ENCODE peak calls at places on chromosomes 3 and 15, in four cellular contexts. One of them, this sample, is unnamed.

GRCh38 chr3:133268772-133269171 is 131.1 kb upstream of the BFSP2 start:
- DNase-seq in heart right ventricle: no peak
- DNase-seq in CD14-positive monocyte: no peak
- DNase-seq in neural crest cell: no peak
- DNase-seq in this sample: no peak

GRCh38 chr15:101203607-101204006 is 48.2 kb downstream of the CHSY1 start:
- DNase-seq in heart right ventricle: no peak
- DNase-seq in CD14-positive monocyte: no peak
- DNase-seq in neural crest cell: no peak
- DNase-seq in this sample: no peak

GRCh38 chr3:179476215-179476614 is 24.9 kb upstream of the GNB4 start:
- DNase-seq in heart right ventricle: no peak
- DNase-seq in CD14-positive monocyte: no peak
- DNase-seq in neural crest cell: no peak
- DNase-seq in this sample: no peak

GRCh38 chr3:67647390-67647878 is 7.0 kb downstream of the SUCLG2 start:
- DNase-seq in heart right ventricle: no peak
- DNase-seq in CD14-positive monocyte: no peak
- DNase-seq in neural crest cell: no peak
- DNase-seq in this sample: no peak

GRCh38 chr3:114144909-114145688 is 33.8 kb downstream of the DRD3 start:
- DNase-seq in heart right ventricle: no peak
- DNase-seq in CD14-positive monocyte: no peak
- DNase-seq in neural crest cell: no peak
- DNase-seq in this sample: no peak

GRCh38 chr15:81763304-81763703 is 282.5 kb downstream of the MEX3B start:
- DNase-seq in heart right ventricle: no peak
- DNase-seq in CD14-positive monocyte: no peak
- DNase-seq in neural crest cell: no peak
- DNase-seq in this sample: no peak

GRCh38 chr3:40337136-40338108 is 27.9 kb downstream of the EIF1B start:
- DNase-seq in heart right ventricle: no peak
- DNase-seq in CD14-positive monocyte: no peak
- DNase-seq in neural crest cell: no peak
- DNase-seq in this sample: no peak

GRCh38 chr3:138768946-138769345 is 65.8 kb downstream of the PIK3CB start:
- DNase-seq in heart right ventricle: no peak
- DNase-seq in CD14-positive monocyte: no peak
- DNase-seq in neural crest cell: no peak
- DNase-seq in this sample: no peak

GRCh38 chr3:133301194-133301593 is 98.7 kb upstream of the BFSP2 start:
- DNase-seq in heart right ventricle: no peak
- DNase-seq in CD14-positive monocyte: no peak
- DNase-seq in neural crest cell: no peak
- DNase-seq in this sample: no peak

GRCh38 chr3:124934577-124934976 is at the start of gene MUC13:
- DNase-seq in heart right ventricle: no peak
- DNase-seq in CD14-positive monocyte: no peak
- DNase-seq in neural crest cell: no peak
- DNase-seq in this sample: no peak

GRCh38 chr3:60579734-60580133 is 671.5 kb downstream of the FHIT start:
- DNase-seq in heart right ventricle: no peak
- DNase-seq in CD14-positive monocyte: no peak
- DNase-seq in neural crest cell: no peak
- DNase-seq in this sample: no peak

GRCh38 chr15:25950014-25950413 is 86.9 kb upstream of the ATP10A start:
- DNase-seq in heart right ventricle: no peak
- DNase-seq in CD14-positive monocyte: no peak
- DNase-seq in neural crest cell: no peak
- DNase-seq in this sample: no peak

GRCh38 chr3:71304684-71305083 is 278.8 kb downstream of the FOXP1 start:
- DNase-seq in heart right ventricle: no peak
- DNase-seq in CD14-positive monocyte: no peak
- DNase-seq in neural crest cell: no peak
- DNase-seq in this sample: no peak

GRCh38 chr3:101182734-101183133 is 137.6 kb downstream of the IMPG2 start:
- DNase-seq in heart right ventricle: no peak
- DNase-seq in CD14-positive monocyte: no peak
- DNase-seq in neural crest cell: no peak
- DNase-seq in this sample: no peak

GRCh38 chr3:169812844-169813677 is at the start of the genes LRRC34 and LRRIQ4:
- DNase-seq in heart right ventricle: peak
- DNase-seq in CD14-positive monocyte: peak
- DNase-seq in neural crest cell: peak
- DNase-seq in this sample: peak

GRCh38 chr3:162143181-162143580 is 646.6 kb downstream of the OTOL1 start:
- DNase-seq in heart right ventricle: no peak
- DNase-seq in CD14-positive monocyte: no peak
- DNase-seq in neural crest cell: no peak
- DNase-seq in this sample: no peak

DNA sequence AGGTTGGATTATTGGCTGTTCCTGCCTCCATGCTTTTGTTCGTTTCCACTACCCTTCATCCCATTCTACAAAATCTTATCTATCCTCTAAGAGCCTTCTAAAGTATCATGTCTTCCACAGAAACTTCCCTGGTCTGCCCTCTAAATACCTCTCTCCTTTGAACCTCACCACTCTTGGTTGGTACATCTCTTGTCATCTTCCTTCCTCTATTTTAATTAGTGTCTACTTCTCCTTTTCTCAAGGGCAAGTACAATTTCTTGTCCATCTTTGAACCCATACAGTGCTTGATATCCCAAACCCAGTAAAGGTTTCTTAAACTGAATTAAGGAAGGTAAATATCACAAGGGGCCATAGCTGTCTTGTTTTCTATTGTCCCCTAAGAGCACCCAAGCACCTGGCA is 2.5 kb upstream of the DAPK2 start:
- DNase-seq in heart right ventricle: no peak
- DNase-seq in CD14-positive monocyte: no peak
- DNase-seq in neural crest cell: no peak
- DNase-seq in this sample: no peak
- TF ChIP-seq CTCF in heart right ventricle: no peak
- TF ChIP-seq CTCF in CD14-positive monocyte: no peak
- TF ChIP-seq CTCF in neural crest cell: no peak
- TF ChIP-seq CTCF in this sample: no peak

GRCh38 chr15:61116830-61117229 is 112.3 kb downstream of the RORA start:
- DNase-seq in heart right ventricle: no peak
- DNase-seq in CD14-positive monocyte: no peak
- DNase-seq in neural crest cell: no peak
- DNase-seq in this sample: no peak

GRCh38 chr15:61115241-61115640 is 113.9 kb downstream of the RORA start:
- DNase-seq in heart right ventricle: no peak
- DNase-seq in CD14-positive monocyte: no peak
- DNase-seq in neural crest cell: no peak
- DNase-seq in this sample: no peak

GRCh38 chr15:61106886-61107285 is 122.2 kb downstream of the RORA start:
- DNase-seq in heart right ventricle: no peak
- DNase-seq in CD14-positive monocyte: no peak
- DNase-seq in neural crest cell: no peak
- DNase-seq in this sample: no peak

GRCh38 chr15:61115679-61116078 is 113.4 kb downstream of the RORA start:
- DNase-seq in heart right ventricle: no peak
- DNase-seq in CD14-positive monocyte: no peak
- DNase-seq in neural crest cell: no peak
- DNase-seq in this sample: no peak

DNA sequence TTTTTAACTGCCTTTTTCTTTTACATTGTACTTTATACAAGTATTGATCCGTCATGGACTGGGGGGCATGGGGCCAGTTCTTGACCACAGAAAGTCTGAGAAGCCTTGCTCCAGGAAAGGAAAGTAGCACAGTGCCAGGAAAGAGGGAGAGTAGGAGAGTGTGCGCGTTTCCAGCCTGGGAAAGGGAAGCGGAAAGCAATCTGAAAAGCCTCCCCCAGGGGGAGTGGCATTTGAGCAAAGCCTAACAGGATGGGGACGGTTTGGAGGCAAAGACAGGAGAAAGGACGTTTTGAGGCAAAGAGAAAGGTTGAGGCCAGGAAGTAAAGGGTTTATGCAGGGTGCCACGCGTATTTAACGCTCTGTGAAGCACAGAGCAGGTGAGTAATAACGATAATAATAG is 116.9 kb downstream of the RORA start:
- DNase-seq in heart right ventricle: no peak
- DNase-seq in CD14-positive monocyte: no peak
- DNase-seq in neural crest cell: peak
- DNase-seq in this sample: no peak
- TF ChIP-seq CTCF in heart right ventricle: no peak
- TF ChIP-seq CTCF in CD14-positive monocyte: no peak
- TF ChIP-seq CTCF in neural crest cell: peak
- TF ChIP-seq CTCF in this sample: no peak

DNA sequence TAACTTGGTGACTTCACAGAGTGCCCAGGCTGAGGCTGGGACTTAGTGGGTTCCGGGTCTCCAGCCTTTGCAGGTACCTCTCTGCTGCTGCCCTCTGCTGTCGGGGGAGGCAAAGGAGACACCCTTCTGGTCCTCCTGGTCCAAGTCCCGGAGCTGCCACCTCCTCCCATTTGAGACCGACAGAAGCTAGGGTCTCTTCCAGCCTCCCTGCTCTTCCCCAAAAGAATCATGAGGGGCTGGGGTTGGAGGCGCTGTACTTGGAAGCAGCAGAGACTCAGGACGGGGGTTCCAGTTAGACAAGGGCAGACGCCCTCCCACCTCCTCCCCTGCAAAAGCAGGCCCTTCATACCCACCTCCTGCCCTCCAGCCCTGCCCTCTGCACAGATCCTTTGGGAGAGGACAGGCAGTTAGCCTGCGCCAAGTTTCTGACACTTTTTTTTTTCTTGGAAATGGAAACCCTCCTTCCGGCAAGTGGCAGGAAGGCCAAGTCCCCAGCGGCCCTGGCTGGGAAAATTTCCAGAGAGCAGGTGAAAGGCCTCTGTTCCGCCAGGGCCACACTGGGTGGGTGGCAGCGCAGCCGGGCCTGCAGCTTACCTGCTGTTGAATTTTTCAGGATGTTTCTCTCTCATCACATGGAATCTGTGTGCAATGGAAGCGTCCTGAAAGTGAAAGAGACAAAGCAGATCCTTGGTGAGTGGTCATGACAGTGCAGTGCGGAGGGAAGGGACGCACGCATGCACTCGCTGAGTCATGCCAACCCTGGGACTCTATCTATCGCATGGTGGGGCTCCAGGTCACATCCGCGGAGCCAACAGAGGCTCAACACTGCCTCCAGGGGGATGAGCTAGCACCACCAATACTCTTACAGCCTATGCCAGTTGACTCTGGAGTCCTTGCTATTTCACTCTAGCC is 119.9 kb downstream of the DGKG start:
- DNase-seq in heart right ventricle: peak
- DNase-seq in CD14-positive monocyte: peak
- DNase-seq in neural crest cell: peak
- DNase-seq in this sample: no peak
- TF ChIP-seq CTCF in heart right ventricle: peak
- TF ChIP-seq CTCF in CD14-positive monocyte: peak
- TF ChIP-seq CTCF in neural crest cell: peak
- TF ChIP-seq CTCF in this sample: no peak

DNA sequence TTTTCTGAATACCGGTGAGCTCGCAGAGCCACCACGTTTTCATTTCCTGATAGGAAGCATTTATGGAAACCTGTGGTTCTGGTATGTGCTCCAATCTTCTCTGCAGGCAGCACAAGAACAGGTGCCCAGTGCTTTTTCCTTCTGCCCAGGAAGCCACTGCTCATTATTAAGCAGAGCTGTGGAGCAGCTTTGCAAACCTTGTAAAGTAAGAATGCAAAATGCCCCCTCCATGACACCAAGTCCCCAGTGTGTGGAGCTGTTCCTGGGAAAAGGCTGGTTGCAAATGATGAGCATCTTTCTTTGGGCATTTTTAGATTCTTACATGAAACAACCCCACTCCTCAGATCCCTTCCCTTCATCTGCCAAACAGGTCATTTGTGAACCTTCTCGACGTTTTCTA is 65.7 kb upstream of the MRPL3 start:
- DNase-seq in heart right ventricle: no peak
- DNase-seq in CD14-positive monocyte: no peak
- DNase-seq in neural crest cell: no peak
- DNase-seq in this sample: no peak
- TF ChIP-seq CTCF in heart right ventricle: no peak
- TF ChIP-seq CTCF in CD14-positive monocyte: no peak
- TF ChIP-seq CTCF in neural crest cell: no peak
- TF ChIP-seq CTCF in this sample: no peak

DNA sequence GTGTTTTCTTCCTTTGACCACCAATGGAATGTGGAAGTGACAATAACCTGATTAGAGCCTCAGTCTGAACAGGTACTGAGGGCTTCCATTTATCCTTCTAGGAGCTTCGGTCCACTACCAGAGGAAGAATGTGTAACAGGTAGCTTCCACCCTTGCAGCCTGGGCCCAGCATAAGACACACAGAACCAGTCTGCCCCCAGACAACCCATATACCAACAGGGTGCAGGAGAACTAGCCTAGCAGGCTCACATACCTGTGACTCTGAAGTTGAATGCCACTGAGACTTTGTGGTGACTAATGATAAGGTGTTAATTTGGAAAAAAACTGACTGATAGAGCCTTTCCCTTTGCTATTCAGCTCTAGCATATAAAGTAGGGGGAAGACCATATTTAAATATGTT is 166.2 kb downstream of the NEK10 start:
- DNase-seq in heart right ventricle: no peak
- DNase-seq in CD14-positive monocyte: no peak
- DNase-seq in neural crest cell: no peak
- DNase-seq in this sample: no peak
- TF ChIP-seq CTCF in heart right ventricle: no peak
- TF ChIP-seq CTCF in CD14-positive monocyte: no peak
- TF ChIP-seq CTCF in neural crest cell: no peak
- TF ChIP-seq CTCF in this sample: no peak